ENCODE peak calls at places on chromosomes 5 and 9, in eight cellular contexts. E is prostate gland; T is K562; B is right atrium auricular region; J is CD4-positive, CD25-positive, alpha-beta regulatory T cell; C is esophagus muscularis mucosa; I is breast epithelium; V is endodermal cell. P is an unnamed sample.

GRCh38 chr5:33842456-33842855 is 49.3 kb downstream of the ADAMTS12 start:
- DNase-seq in E (no peak), T (no peak), B (no peak), J (no peak), C (no peak), I (no peak), V (no peak), P (no peak)

GRCh38 chr5:172370648-172371248 is 83.6 kb downstream of the SH3PXD2B start:
- DNase-seq in E (no peak), T (peak; percentile 27), B (no peak), J (no peak), C (no peak), I (no peak), V (peak; percentile 80), P (peak; percentile 59)

GRCh38 chr9:27125030-27125429 is 16.0 kb downstream of the TEK start:
- DNase-seq in E (peak; percentile 5), T (no peak), B (peak; percentile 68), J (no peak), C (no peak), I (no peak), V (no peak), P (peak; percentile 69)

GRCh38 chr9:129102791-129103594 is 7.6 kb downstream of the CRAT start:
- DNase-seq in E (no peak), T (peak; percentile 77), B (peak; percentile 69), J (no peak), C (no peak), I (no peak), V (peak; percentile 90), P (peak; percentile 28)

GRCh38 chr5:73030995-73031394 is 75.2 kb downstream of the FCHO2 start:
- DNase-seq in E (no peak), T (no peak), B (no peak), J (no peak), C (no peak), I (no peak), V (peak; percentile 72), P (no peak)

GRCh38 chr5:132283423-132284043 is 10.7 kb upstream of the SLC22A4 start:
- DNase-seq in E (no peak), T (no peak), B (peak; percentile 58), J (no peak), C (peak; percentile 90), I (no peak), V (peak; percentile 77), P (no peak)

GRCh38 chr5:95631991-95632675 is 12.2 kb downstream of the GPR150 start:
- DNase-seq in E (no peak), T (peak; percentile 29), B (no peak), J (peak; percentile 72), C (peak; percentile 83), I (no peak), V (peak; percentile 53), P (no peak)

GRCh38 chr5:177369050-177369912 is 11.6 kb downstream of the RGS14 start:
- DNase-seq in E (no peak), T (peak; percentile 57), B (no peak), J (peak; percentile 31), C (no peak), I (no peak), V (peak; percentile 83), P (no peak)

GRCh38 chr9:27943544-27943943 is 370.3 kb upstream of the C9orf72 start:
- DNase-seq in E (no peak), T (no peak), B (no peak), J (no peak), C (no peak), I (no peak), V (no peak), P (no peak)

GRCh38 chr5:80193421-80193820 is 62.4 kb downstream of the SERINC5 start:
- DNase-seq in E (no peak), T (no peak), B (no peak), J (no peak), C (no peak), I (no peak), V (no peak), P (no peak)

GRCh38 chr5:80191991-80192398 is 63.9 kb downstream of the SERINC5 start:
- DNase-seq in E (no peak), T (peak; percentile 52), B (peak; percentile 61), J (peak; percentile 52), C (no peak), I (no peak), V (peak; percentile 82), P (no peak)

GRCh38 chr5:80192507-80193241 is 63.2 kb downstream of the SERINC5 start:
- DNase-seq in E (no peak), T (no peak), B (no peak), J (peak; percentile 46), C (no peak), I (no peak), V (peak; percentile 56), P (no peak)

GRCh38 chr5:80195837-80196400 is 59.9 kb downstream of the SERINC5 start:
- DNase-seq in E (no peak), T (no peak), B (no peak), J (no peak), C (no peak), I (no peak), V (peak; percentile 43), P (no peak)

DNA sequence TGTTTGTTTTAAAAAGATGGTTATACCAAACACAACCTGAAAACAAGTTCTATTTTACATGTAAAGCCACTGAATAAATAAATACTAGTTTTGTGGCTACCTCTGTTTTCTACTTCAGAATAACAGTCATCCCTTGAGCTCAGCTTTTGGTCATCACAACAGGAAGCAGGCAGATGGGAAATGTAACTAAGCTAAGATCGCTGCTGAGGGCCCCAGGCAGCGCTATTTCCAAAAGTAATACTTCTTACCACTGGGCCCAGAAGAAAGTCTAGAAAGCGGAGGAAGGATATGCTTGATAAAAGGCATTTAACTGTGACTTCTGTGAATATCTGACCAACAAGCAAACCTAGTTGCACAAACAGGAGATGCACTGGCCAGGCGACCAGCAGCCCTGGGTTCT is 61.4 kb downstream of the SERINC5 start:
- DNase-seq in E (no peak), T (no peak), B (no peak), J (no peak), C (no peak), I (no peak), V (peak; percentile 42), P (no peak)
- H3K27ac ChIP-seq in E (peak overlapping the region; percentile 63), T (no peak overlapping the region), B (peak overlapping the region; percentile 85), J (peak overlapping the region; percentile 51), C (peak overlapping the region; percentile 67), I (peak overlapping the region; percentile 6), V (no peak overlapping the region), P (peak overlapping the region; percentile 83)

DNA sequence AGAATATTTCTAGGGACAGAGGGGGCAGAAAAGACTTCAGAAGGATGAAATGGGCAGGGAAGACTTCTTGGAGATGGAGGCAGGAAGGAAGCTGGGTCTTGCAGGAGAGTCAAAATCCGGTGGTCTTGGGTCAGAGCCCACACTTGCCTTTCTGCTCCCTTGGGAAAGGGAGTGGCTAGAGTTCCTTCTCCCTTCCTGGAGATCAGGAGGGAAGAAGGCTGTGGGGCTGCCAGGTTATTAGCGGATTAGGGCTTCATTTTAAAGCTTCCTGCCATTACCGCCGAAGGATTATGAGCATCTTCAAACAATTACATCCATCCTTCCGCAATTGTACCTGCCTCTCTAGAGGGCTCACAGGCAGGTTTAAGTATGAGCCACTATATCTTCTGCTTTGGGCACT is 19.2 kb upstream of the SYNPO start:
- DNase-seq in E (no peak), T (no peak), B (no peak), J (no peak), C (no peak), I (no peak), V (no peak), P (no peak)
- H3K27ac ChIP-seq in E (no peak overlapping the region), T (no peak overlapping the region), B (peak overlapping the region; percentile 99), J (no peak overlapping the region), C (no peak overlapping the region), I (peak overlapping the region; percentile 33), V (no peak overlapping the region), P (peak overlapping the region; percentile 68)

GRCh38 chr5:59254055-59254687 is 639.4 kb downstream of the PDE4D start:
- DNase-seq in E (no peak), T (no peak), B (no peak), J (no peak), C (no peak), I (no peak), V (no peak), P (no peak)
- H3K27ac ChIP-seq in E (no peak overlapping the region), T (no peak overlapping the region), B (no peak overlapping the region), J (no peak overlapping the region), C (peak overlapping the region; percentile 54), I (no peak overlapping the region), V (no peak overlapping the region), P (no peak overlapping the region)

GRCh38 chr9:68473790-68474189 is 66.9 kb downstream of the TMEM252 start:
- DNase-seq in E (no peak), T (no peak), B (no peak), J (no peak), C (no peak), I (no peak), V (no peak), P (no peak)

GRCh38 chr9:68470634-68471033 is 70.0 kb downstream of the TMEM252 start:
- DNase-seq in E (no peak), T (no peak), B (no peak), J (no peak), C (no peak), I (no peak), V (no peak), P (no peak)

GRCh38 chr9:68476889-68477288 is 63.8 kb downstream of the TMEM252 start:
- DNase-seq in E (no peak), T (no peak), B (no peak), J (no peak), C (no peak), I (no peak), V (no peak), P (no peak)

GRCh38 chr9:68472119-68472518 is 68.6 kb downstream of the TMEM252 start:
- DNase-seq in E (no peak), T (no peak), B (no peak), J (no peak), C (no peak), I (no peak), V (no peak), P (no peak)
- H3K27ac ChIP-seq in E (no peak overlapping the region), T (no peak overlapping the region), B (peak overlapping the region; percentile 55), J (no peak overlapping the region), C (peak overlapping the region; percentile 76), I (no peak overlapping the region), V (no peak overlapping the region), P (no peak overlapping the region)

P was measured in dorsolateral prefrontal cortex.